ENCODE peak calls at places on chromosome 10, in seven cellular contexts. T is mesendoderm, J is H9, U is neuronal stem cell, E is IMR-90, K is H1, P is mesenchymal stem cell. Z is an unnamed sample. For H3K4me1, the result is how much of the 10 kb centered on the place peaks cover.

GRCh38 chr10:88660593-88660884 is 3.7 kb upstream of the LIPF start:
- DNase-seq in K (no peak), T (no peak), U (no peak), P (no peak), J (no peak), E (peak), Z (no peak)

GRCh38 chr10:43120948-43121290 is 17.3 kb upstream of the CSGALNACT2 start:
- DNase-seq in U (no peak), E (peak), P (peak), J (no peak), T (no peak), K (no peak), Z (peak)

GRCh38 chr10:97883092-97883485 is 33.4 kb downstream of the GOLGA7B start:
- DNase-seq in P (no peak), K (no peak), J (no peak), U (no peak), E (no peak), T (no peak), Z (no peak)

GRCh38 chr10:43256531-43257209 is 10.2 kb downstream of the RASGEF1A start:
- DNase-seq in E (no peak), K (no peak), T (no peak), U (no peak), J (no peak), P (no peak), Z (no peak)

GRCh38 chr10:6399241-6399701 is 180.8 kb downstream of the PRKCQ start:
- DNase-seq in K (no peak), P (peak), E (peak), T (peak), J (no peak), U (no peak), Z (peak)

GRCh38 chr10:63313066-63313465 is 152.7 kb downstream of the JMJD1C start:
- DNase-seq in P (no peak), K (no peak), J (no peak), U (no peak), E (no peak), T (no peak), Z (no peak)

GRCh38 chr10:116620423-116621400 is at the start of gene PNLIPRP2:
- DNase-seq in J (no peak), E (no peak), P (no peak), T (no peak), U (no peak), K (no peak), Z (no peak)

GRCh38 chr10:77501152-77501845 is 136.3 kb downstream of the KCNMA1 start:
- DNase-seq in E (peak), P (peak), J (no peak), T (no peak), K (no peak), U (no peak), Z (peak)

GRCh38 chr10:129048513-129048912 is 418.5 kb upstream of the MGMT start:
- DNase-seq in E (no peak), T (peak), K (no peak), U (no peak), J (no peak), P (no peak), Z (no peak)

GRCh38 chr10:109403551-109403950 is 519.8 kb downstream of the XPNPEP1 start:
- DNase-seq in K (no peak), T (no peak), E (peak), U (no peak), J (no peak), P (no peak), Z (no peak)

GRCh38 chr10:288605-289200 is 153.4 kb downstream of the ZMYND11 start:
- DNase-seq in T (no peak), K (no peak), J (no peak), E (no peak), P (no peak), U (no peak), Z (no peak)

GRCh38 chr10:289581-289980 is 154.3 kb downstream of the ZMYND11 start:
- DNase-seq in P (no peak), U (no peak), J (no peak), T (no peak), E (no peak), K (no peak), Z (no peak)

GRCh38 chr10:287814-288213 is 152.6 kb downstream of the ZMYND11 start:
- DNase-seq in K (no peak), P (peak), U (no peak), J (peak), E (no peak), T (peak), Z (peak)

GRCh38 chr10:287029-287428 is 151.8 kb downstream of the ZMYND11 start:
- DNase-seq in U (no peak), K (no peak), E (peak), J (no peak), P (no peak), T (no peak), Z (no peak)

GRCh38 chr10:290026-290725 is 154.9 kb downstream of the ZMYND11 start:
- DNase-seq in E (no peak), P (no peak), K (no peak), J (no peak), T (no peak), U (no peak), Z (no peak)
- H3K4me1 ChIP-seq in E (under half), P (under half), K (under half), J (under half), T (under half), U (under half), Z (under half)

GRCh38 chr10:21688870-21689269 is 154.8 kb downstream of the MLLT10 start:
- DNase-seq in J (no peak), K (no peak), T (no peak), E (no peak), P (no peak), U (no peak), Z (no peak)
- H4K8ac ChIP-seq in J (no peak), K (no peak), T (no peak), E (no peak), P (no peak), U (no peak), Z (no peak)

DNA sequence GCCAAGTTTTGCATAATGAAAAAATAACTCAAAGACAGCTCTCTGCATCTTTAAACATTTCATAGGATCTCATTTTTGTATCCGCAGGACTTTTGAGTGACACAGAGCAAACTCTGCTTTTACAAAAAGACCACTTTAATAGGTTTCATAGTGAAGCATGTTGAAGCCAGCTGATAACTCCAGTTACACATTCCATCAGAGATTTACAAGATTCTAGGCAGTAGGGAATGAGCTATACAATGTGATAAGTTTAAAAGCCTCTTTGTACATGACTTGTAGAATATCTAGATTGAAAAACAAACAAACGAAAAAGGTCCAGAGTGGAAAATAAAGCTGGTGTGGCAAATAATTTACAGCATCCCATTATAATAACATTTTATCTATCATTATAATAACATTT is 2.2 kb downstream of the PRKG1 start:
- DNase-seq in U (no peak), E (no peak), K (no peak), T (no peak), J (no peak), P (no peak), Z (no peak)
- H3K4me1 ChIP-seq in U (under half), E (under half), K (under half), T (under half), J (under half), P (under half), Z (under half)

GRCh38 chr10:71070741-71071140 is 141.6 kb upstream of the UNC5B start:
- DNase-seq in P (no peak), J (no peak), K (no peak), T (no peak), E (no peak), U (no peak), Z (no peak)

GRCh38 chr10:71074176-71074755 is 138.1 kb upstream of the UNC5B start:
- DNase-seq in T (peak), U (no peak), J (peak), K (peak), P (no peak), E (no peak), Z (peak)

GRCh38 chr10:71072820-71073205 is 139.6 kb upstream of the UNC5B start:
- DNase-seq in J (no peak), E (no peak), K (no peak), T (no peak), P (no peak), U (no peak), Z (no peak)

GRCh38 chr10:71073451-71074175 is 138.8 kb upstream of the UNC5B start:
- DNase-seq in T (no peak), J (no peak), U (no peak), K (no peak), E (no peak), P (no peak), Z (no peak)

GRCh38 chr10:71072146-71072819 is 140.1 kb upstream of the UNC5B start:
- DNase-seq in T (no peak), U (no peak), K (no peak), E (no peak), P (no peak), J (no peak), Z (no peak)
- H4K8ac ChIP-seq in T (no peak), U (no peak), K (no peak), E (no peak), P (no peak), J (no peak), Z (no peak)

GRCh38 chr10:120995768-120996167 is 144.6 kb downstream of the WDR11 start:
- DNase-seq in J (no peak), U (no peak), P (no peak), T (no peak), K (no peak), E (no peak), Z (no peak)

GRCh38 chr10:120998251-120998650 is 147.1 kb downstream of the WDR11 start:
- DNase-seq in T (no peak), J (no peak), P (no peak), K (no peak), U (no peak), E (no peak), Z (no peak)

GRCh38 chr10:120998782-120999285 is 147.7 kb downstream of the WDR11 start:
- DNase-seq in T (no peak), P (no peak), K (no peak), E (no peak), U (no peak), J (no peak), Z (no peak)

GRCh38 chr10:120997313-120998102 is 146.3 kb downstream of the WDR11 start:
- DNase-seq in P (no peak), J (no peak), E (no peak), K (no peak), T (no peak), U (no peak), Z (no peak)

DNA sequence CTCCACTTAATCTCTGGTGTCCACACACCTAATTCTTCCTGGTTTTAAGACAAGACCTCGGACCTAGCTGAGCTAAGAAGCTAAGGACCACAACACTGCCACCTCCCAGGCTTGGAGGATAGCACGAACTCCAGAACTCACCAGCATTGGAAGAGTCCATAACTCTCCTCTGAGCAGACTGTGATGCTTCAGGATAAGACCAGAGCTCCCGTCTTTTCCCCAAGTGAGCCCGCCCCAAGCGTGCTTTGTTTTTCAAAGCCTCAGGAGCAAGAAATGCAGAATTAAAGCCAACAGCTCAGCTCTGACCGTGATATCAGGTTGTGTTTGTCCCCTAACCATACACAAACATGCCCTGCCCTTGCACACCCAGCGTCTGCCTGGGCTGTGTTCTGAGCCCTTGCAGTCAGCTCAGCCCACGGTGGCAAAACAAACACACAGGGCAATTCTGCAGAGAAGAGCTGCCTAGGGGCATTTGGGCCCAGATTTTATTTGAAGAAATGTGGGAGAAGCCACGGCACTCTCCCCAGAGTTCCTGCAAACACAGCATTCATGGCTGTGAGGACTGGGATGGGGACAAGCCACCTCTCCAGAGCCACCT is 145.4 kb downstream of the WDR11 start:
- DNase-seq in E (no peak), U (no peak), J (no peak), P (no peak), K (no peak), T (no peak), Z (no peak)
- H3K4me1 ChIP-seq in E (under half), U (under half), J (under half), P (under half), K (under half), T (under half), Z (under half)

DNA sequence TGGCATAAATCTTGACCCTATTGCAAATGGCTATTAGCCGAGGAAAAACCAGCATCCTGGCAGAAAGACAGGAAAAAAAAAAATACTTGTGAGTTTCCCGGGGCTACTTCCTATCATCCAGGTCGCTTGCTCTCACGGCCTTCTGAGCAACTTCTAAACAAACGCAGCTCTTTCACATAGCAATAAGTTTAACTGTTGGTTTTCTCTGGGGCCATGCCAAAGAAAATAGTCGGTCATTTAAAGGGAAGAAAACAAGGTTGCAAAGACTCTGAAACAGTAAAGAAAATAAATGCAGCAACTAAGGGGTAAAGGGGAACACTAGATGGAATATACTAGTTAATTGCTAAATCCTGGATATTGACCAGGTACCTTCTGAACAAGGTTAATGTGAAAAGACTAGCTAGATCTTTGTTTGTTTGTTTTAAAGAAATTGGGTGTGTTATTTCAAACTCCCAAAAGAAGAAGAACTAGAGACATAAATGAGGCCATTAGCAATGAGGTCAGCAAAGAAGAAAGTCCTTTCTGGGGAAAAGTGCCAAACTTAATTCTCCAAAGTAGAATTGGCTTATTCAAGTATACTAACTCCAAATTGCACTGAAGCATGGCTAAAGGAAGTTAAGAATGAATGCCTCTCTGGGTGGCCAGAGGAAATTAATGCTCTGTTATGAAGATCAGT is 54.2 kb downstream of the SLC39A12 start:
- DNase-seq in K (no peak), J (no peak), T (no peak), E (peak), U (no peak), P (peak), Z (no peak)
- H4K8ac ChIP-seq in K (no peak), J (no peak), T (no peak), E (no peak), U (no peak), P (no peak), Z (no peak)

DNA sequence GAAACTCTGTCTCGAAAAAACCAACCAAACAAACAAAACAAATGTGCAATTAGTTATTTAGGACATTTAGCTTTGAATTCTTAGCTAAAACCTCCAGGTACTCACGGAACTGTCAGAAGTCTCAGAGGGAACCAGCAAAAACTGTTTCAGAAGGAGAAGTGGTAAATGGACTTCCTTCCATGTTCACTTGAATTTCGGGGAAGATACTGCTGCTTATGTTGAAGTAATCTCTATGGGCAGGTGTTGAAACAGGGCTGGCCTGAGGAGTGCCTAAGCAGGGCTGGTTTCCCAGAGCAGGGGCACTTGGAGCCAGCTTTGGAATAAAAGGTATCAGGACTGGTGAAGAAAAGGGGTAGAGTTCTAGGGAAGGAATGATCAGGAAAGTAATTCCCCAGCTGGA is 2.4 kb upstream of the EXOC6 start:
- DNase-seq in J (no peak), T (no peak), E (no peak), U (no peak), P (no peak), K (no peak), Z (no peak)
- H3K4me1 ChIP-seq in J (under half), T (under half), E (under half), U (under half), P (under half), K (under half), Z (under half)

GRCh38 chr10:13890233-13890616 is 303.5 kb downstream of the PRPF18 start:
- DNase-seq in T (peak), P (peak), K (no peak), U (no peak), E (peak), J (no peak), Z (no peak)

GRCh38 chr10:13892871-13893270 is 306.1 kb downstream of the PRPF18 start:
- DNase-seq in U (no peak), T (peak), J (no peak), K (no peak), E (no peak), P (no peak), Z (peak)

GRCh38 chr10:13891542-13892431 is 305.0 kb downstream of the PRPF18 start:
- DNase-seq in K (no peak), U (peak), J (no peak), T (peak), E (no peak), P (no peak), Z (peak)

GRCh38 chr10:13893926-13894325 is 307.2 kb downstream of the PRPF18 start:
- DNase-seq in K (no peak), E (peak), U (no peak), J (no peak), P (no peak), T (peak), Z (peak)

DNA sequence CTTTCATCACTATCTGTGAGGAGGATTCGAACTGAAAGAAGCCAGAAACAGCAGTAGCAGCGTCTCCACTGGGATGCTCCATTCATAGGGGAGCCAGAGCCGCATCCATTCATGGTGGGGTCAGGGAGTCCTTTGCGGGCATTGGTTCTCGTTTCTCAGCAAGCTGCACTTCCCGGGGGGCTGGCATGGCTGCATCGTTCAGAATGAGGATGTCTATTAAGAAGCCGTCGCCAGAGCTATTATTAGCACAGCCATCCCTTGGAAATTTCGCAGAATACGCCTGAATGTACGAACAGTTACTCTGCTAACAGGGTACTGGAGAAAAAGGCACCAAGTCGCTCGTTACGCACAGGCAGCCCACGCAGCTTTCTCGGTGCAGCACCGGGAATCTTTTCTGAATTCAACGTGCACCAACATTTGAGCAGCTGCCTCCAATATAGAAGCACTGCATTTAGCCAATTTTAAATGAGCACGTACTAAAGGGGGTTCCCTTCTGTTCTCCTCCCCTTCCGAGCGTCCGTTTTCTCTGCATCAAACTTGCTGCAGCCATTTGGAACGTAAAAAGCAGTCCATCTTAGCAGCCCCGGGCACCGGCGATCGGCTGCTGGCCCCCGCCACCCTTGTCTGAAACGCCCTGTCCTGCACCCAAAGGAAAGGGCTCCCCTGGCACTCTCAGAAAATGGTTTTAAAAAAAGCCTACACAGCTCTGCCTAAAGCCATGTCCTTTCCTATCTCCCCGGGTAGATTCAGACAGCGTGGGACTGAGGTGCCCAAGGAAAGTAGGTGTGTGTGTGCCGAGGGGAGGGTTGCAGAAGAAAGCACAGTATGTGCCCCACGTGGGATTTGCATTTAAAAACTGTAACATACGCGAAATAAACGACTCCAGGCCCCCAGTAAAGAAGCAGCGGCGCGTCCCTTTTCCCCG is 304.1 kb downstream of the PRPF18 start:
- DNase-seq in K (no peak), E (peak), T (peak), J (peak), P (peak), U (peak), Z (no peak)
- H4K8ac ChIP-seq in K (peak), E (peak), T (peak), J (no peak), P (peak), U (no peak), Z (peak)